ENCODE peak calls at places on chromosomes 1 and 21, in nine cellular contexts. F is CD8-positive, alpha-beta T cell; A is colonic mucosa; T is psoas muscle; V is Panc1; Q is stomach; K is pancreas; Z is left lung; M is heart right ventricle. X is an unnamed sample. For H3K4me1, the result is how much of the 10 kb centered on the place peaks cover.

GRCh38 chr1:58839871-58840835 is 56.3 kb upstream of the JUN start:
- DNase-seq in A (no peak), T (no peak), Q (no peak), K (no peak), F (no peak), M (no peak), Z (no peak), V (no peak), X (no peak)

GRCh38 chr1:100036718-100037664 is 67.2 kb downstream of the SLC35A3 start:
- DNase-seq in Q (no peak), F (no peak), M (no peak), Z (no peak), V (no peak), K (no peak), T (no peak), A (peak), X (no peak)

GRCh38 chr1:228109962-228110488 is 926 bp upstream of the MRPL55 start:
- DNase-seq in A (no peak), V (no peak), K (no peak), Q (no peak), F (no peak), Z (no peak), M (no peak), T (no peak), X (peak)

GRCh38 chr1:111738436-111739221 is 566 bp downstream of the INKA2 start:
- DNase-seq in Z (peak), F (peak), A (peak), M (peak), K (peak), T (peak), Q (peak), V (no peak), X (peak)

GRCh38 chr21:39115659-39116235 is 67.5 kb downstream of the PSMG1 start:
- DNase-seq in Z (no peak), K (no peak), T (no peak), F (no peak), M (no peak), Q (no peak), A (no peak), V (no peak), X (no peak)

GRCh38 chr1:15728937-15729657 is 7.0 kb upstream of the SLC25A34 start:
- DNase-seq in K (no peak), Z (no peak), M (no peak), V (no peak), A (no peak), F (no peak), T (no peak), Q (no peak), X (no peak)

GRCh38 chr21:26795866-26796329 is 49.3 kb downstream of the ADAMTS1 start:
- DNase-seq in Q (peak), V (no peak), K (no peak), F (no peak), Z (peak), M (no peak), T (no peak), A (peak), X (no peak)

GRCh38 chr1:201584510-201584991 is 45.6 kb downstream of the NAV1 start:
- DNase-seq in M (peak), K (no peak), V (no peak), Q (no peak), T (peak), A (peak), Z (no peak), F (no peak), X (no peak)

GRCh38 chr1:89898150-89898549 is 77.3 kb downstream of the LRRC8D start:
- DNase-seq in V (no peak), M (no peak), A (no peak), Q (no peak), K (no peak), Z (no peak), F (no peak), T (no peak), X (no peak)

GRCh38 chr21:37863842-37864241 is 52.4 kb downstream of the KCNJ6 start:
- DNase-seq in Z (peak), Q (no peak), K (no peak), V (no peak), A (no peak), F (no peak), M (no peak), T (no peak), X (no peak)

GRCh38 chr1:217526636-217527035 is 104.3 kb downstream of the GPATCH2 start:
- DNase-seq in M (no peak), Q (no peak), A (no peak), Z (no peak), V (no peak), K (no peak), T (no peak), F (no peak), X (no peak)

GRCh38 chr1:217525773-217526490 is 105.0 kb downstream of the GPATCH2 start:
- DNase-seq in M (no peak), F (no peak), Q (no peak), V (no peak), A (no peak), T (no peak), K (no peak), Z (no peak), X (no peak)

GRCh38 chr1:217527151-217527550 is 103.7 kb downstream of the GPATCH2 start:
- DNase-seq in M (no peak), T (no peak), Q (no peak), V (no peak), Z (no peak), F (no peak), K (no peak), A (no peak), X (no peak)

GRCh38 chr1:217522280-217522679 is 108.6 kb downstream of the GPATCH2 start:
- DNase-seq in V (no peak), Z (no peak), M (no peak), F (no peak), A (no peak), T (no peak), Q (no peak), K (no peak), X (no peak)

DNA sequence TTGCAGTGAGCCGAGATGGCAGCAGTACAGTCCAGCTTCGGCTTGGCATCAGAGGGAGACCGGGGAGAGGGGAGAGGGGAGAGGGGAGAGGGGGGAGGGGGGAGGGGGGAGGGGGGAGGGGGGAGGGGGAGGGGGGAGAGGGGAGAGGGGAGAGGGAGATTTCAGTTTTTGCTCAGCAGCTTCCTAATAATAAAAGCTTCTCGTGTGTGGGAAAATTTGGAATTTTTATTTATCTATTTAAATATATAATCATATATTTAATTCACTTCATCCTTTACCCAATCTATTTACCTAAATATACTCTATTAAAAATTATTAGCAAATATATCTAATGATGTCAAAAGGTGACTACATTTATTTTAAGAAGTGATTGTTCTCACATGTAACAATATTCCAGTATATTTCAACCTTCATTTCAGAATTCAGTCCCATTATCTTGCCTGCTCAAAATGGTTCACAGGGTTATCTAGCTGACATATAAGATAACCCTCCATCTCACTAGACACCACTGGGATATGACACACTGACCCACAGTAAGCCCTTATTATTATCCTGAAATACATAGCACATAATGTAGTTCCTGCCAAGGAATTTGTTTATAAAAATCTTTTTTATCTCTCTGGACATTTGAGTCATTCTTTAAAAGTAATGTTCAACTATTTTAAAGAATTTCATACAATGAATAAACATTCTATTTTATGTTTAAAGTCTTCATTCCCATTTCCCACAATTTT is 105.9 kb downstream of the GPATCH2 start:
- DNase-seq in T (no peak), F (no peak), Z (no peak), M (no peak), K (no peak), A (no peak), Q (no peak), V (no peak), X (no peak)
- H3K27ac ChIP-seq in T (no peak), F (no peak), Z (no peak), M (no peak), K (no peak), A (no peak), Q (no peak), V (no peak), X (no peak)

GRCh38 chr1:145957443-145958319 is at the start of gene LIX1L:
- DNase-seq in A (peak), M (peak), V (no peak), K (peak), F (peak), Z (peak), T (peak), Q (peak), X (peak)

GRCh38 chr1:145959957-145960467 is 2.2 kb upstream of the LIX1L start:
- DNase-seq in Z (no peak), T (no peak), Q (no peak), K (no peak), A (no peak), V (no peak), F (no peak), M (no peak), X (no peak)

GRCh38 chr1:145959333-145959732 is 1.5 kb upstream of the LIX1L start:
- DNase-seq in A (no peak), V (no peak), K (no peak), M (no peak), T (no peak), F (no peak), Q (no peak), Z (no peak), X (no peak)

GRCh38 chr1:145956776-145957442 is 908 bp downstream of the LIX1L start:
- DNase-seq in A (no peak), K (no peak), Q (no peak), M (no peak), F (no peak), V (no peak), Z (no peak), T (peak), X (no peak)

DNA sequence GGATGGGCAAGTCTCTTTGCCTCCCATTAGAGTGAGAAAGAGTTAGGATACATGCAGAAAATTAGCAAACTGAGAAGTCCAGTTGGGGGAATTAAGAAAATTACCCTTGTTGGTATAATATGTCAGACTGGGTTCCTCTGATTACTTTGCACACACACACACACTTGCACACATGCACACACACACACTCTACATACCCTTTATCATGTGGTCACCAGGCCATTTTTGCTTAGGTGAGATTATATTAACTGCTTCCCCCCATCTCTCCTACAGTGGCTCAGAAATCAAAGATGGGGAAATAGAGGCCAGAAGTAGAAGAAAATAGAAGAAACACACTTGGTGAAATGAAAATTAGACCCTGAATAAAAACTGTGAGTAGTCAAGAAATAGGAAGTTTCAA is 917 bp upstream of the LIX1L start:
- DNase-seq in A (no peak), M (no peak), V (no peak), Q (no peak), T (no peak), K (no peak), F (no peak), Z (no peak), X (no peak)
- H3K4me1 ChIP-seq in A (under half), M (half or more), V (under half), Q (half or more), T (half or more), K (under half), F (half or more), Z (half or more), X (half or more)

GRCh38 chr21:36129219-36129618 is 5.7 kb upstream of the CBR3 start:
- DNase-seq in T (no peak), F (no peak), M (no peak), A (no peak), V (no peak), K (no peak), Q (no peak), Z (no peak), X (no peak)
- H3K27ac ChIP-seq in T (no peak), F (no peak), M (no peak), A (no peak), V (no peak), K (no peak), Q (no peak), Z (no peak), X (no peak)

GRCh38 chr1:35882945-35883680 is at the start of gene AGO1:
- DNase-seq in Q (peak), K (peak), T (peak), V (peak), F (peak), Z (peak), M (peak), A (peak), X (peak)

GRCh38 chr1:35882586-35882944 is 444 bp upstream of the AGO1 start:
- DNase-seq in Q (no peak), T (no peak), A (no peak), M (no peak), K (no peak), Z (no peak), V (no peak), F (no peak), X (no peak)

GRCh38 chr1:35884934-35885333 is 1.9 kb downstream of the AGO1 start:
- DNase-seq in Q (no peak), M (no peak), V (no peak), F (no peak), K (no peak), Z (no peak), A (no peak), T (no peak), X (no peak)

GRCh38 chr1:35881850-35882273 is 1.1 kb upstream of the AGO1 start:
- DNase-seq in M (no peak), F (no peak), Q (no peak), T (no peak), K (no peak), Z (no peak), V (no peak), A (no peak), X (no peak)

DNA sequence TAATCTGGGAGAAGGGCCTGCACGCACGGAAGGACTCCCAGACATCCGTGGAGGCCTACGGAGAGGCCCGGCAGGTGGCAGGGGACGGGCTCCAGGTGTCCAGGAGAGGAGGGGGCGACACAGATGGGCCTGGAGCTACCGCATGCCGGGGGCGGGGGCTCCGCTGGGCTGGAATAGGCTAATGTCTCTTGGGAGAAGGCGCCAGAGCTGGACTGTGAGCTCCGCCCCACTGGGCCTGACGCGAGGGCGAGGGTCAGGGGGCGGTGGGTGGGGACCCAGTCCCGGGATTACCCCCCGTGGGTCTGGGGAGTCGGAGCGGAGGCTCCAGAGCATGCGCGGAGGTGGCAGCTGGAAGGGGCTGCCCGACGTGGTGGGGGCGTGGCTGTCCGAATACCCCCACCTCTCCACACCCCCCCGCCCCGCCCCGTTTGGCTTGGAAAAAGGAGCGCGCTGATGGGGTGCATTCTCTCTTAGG is 709 bp downstream of the AGO1 start:
- DNase-seq in F (peak), K (peak), Q (peak), T (peak), A (peak), M (peak), V (no peak), Z (peak), X (peak)
- H3K4me1 ChIP-seq in F (under half), K (under half), Q (half or more), T (under half), A (under half), M (under half), V (under half), Z (half or more), X (under half)

GRCh38 chr1:184890539-184890973 is 83.8 kb downstream of the NIBAN1 start:
- DNase-seq in T (no peak), K (peak), F (no peak), Z (no peak), Q (no peak), V (no peak), M (no peak), A (no peak), X (no peak)
- H3K27ac ChIP-seq in T (peak), K (peak), F (peak), Z (no peak), Q (peak), V (no peak), M (peak), A (no peak), X (no peak)